ENCODE peak calls at places on chromosomes 3 and 15, in ten cellular contexts. V is heart left ventricle; A is NB4; F is Peyer's patch; I is neural crest cell; J is CD4-positive, alpha-beta T cell; B is astrocyte of the spinal cord; X is endothelial cell; E is cardiac fibroblast; O is endodermal cell. U is an unnamed sample.

GRCh38 chr15:41791970-41792637 is 17.8 kb downstream of the MAPKBP1 start:
- DNase-seq in V (no peak), A (no peak), F (no peak), I (no peak), J (no peak), B (no peak), X (no peak), E (no peak), O (no peak), U (no peak)

GRCh38 chr3:151553873-151554272 is 93.0 kb upstream of the IGSF10 start:
- DNase-seq in V (no peak), A (peak), F (no peak), I (no peak), J (no peak), B (no peak), X (no peak), E (peak), O (no peak), U (peak)

GRCh38 chr3:122943828-122944190 is 83.8 kb downstream of the SEMA5B start:
- DNase-seq in V (no peak), A (no peak), F (no peak), I (no peak), J (no peak), B (no peak), X (no peak), E (no peak), O (peak), U (no peak)

GRCh38 chr3:150168694-150169093 is 198.0 kb upstream of the PFN2 start:
- DNase-seq in V (no peak), A (no peak), F (no peak), I (no peak), J (no peak), B (no peak), X (no peak), E (peak), O (no peak), U (peak)

GRCh38 chr3:126746395-126747177 is 42.5 kb downstream of the CHCHD6 start:
- DNase-seq in V (no peak), A (peak), F (no peak), I (no peak), J (no peak), B (peak), X (no peak), E (peak), O (peak), U (peak)

GRCh38 chr15:59244337-59244736 is 37.7 kb downstream of the LDHAL6B start:
- DNase-seq in V (no peak), A (no peak), F (no peak), I (no peak), J (no peak), B (no peak), X (no peak), E (no peak), O (no peak), U (no peak)

GRCh38 chr3:11810276-11810675 is 36.4 kb downstream of the TAMM41 start:
- DNase-seq in V (no peak), A (no peak), F (no peak), I (no peak), J (no peak), B (peak), X (no peak), E (peak), O (no peak), U (peak)

GRCh38 chr3:160125188-160125587 is 100.0 kb upstream of the C3orf80 start:
- DNase-seq in V (no peak), A (no peak), F (no peak), I (no peak), J (no peak), B (no peak), X (no peak), E (peak), O (no peak), U (peak)

GRCh38 chr15:92714071-92714456 is 58.5 kb upstream of the FAM174B start:
- DNase-seq in V (no peak), A (peak), F (no peak), I (no peak), J (no peak), B (peak), X (peak), E (peak), O (peak), U (peak)

DNA sequence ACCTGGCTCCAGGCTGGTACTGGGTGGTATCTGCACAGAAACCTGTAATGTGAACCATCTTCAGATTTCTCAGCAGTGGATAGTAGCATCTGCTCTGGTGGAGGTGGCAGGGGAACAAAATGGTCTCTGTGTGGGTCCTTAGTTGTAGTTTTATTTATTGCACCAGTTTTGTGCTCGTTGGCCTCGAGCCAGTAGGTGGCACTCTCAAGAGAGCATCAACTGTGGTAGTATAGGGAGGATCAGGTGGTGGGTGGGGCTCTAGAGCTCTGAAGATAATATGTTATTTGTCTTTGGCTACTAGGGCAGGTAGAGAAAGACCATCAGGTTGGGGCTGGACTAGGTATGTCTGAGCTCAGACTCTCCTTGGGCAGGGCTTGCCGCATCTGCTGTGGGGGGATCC is 254.0 kb upstream of the GPR149 start:
- DNase-seq in V (no peak), A (peak), F (no peak), I (no peak), J (no peak), B (no peak), X (no peak), E (no peak), O (peak), U (no peak)
- TF ChIP-seq CTCF in V (no peak), A (no peak), F (no peak), I (peak), J (no peak), B (no peak), X (no peak), E (no peak), O (peak), U (no peak)

DNA sequence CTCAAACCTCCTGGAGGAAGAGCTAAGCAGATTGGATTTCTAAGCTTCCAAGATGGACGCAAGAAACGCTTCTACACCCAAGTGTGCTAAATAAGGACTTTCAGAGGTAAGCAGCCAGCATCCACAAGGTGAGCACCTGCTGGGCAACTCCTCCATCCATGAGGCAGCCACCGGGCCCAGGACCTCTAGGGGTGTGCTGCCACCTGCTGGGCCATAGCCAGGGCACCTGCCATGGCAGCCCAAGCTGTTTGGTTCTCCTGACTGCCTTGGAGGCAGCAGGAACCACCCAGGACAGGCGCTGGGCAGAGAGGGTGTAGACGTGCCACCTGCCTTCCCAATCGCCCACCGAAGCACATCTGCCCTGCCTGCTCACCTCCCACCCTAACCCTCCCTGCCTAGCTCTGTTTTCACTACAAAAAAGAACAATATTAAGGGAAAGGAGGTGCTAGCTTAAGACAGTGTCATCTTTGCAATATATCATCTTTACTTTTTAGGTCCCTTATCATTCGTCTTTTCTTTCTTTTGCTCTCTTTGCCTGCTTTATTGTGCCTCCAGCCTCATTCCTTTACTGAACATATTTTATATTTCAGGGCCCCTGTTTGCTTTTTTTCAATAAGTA is 12.9 kb downstream of the C15orf62 start:
- DNase-seq in V (no peak), A (peak), F (peak), I (peak), J (peak), B (no peak), X (peak), E (no peak), O (peak), U (no peak)
- TF ChIP-seq CTCF in V (peak), A (peak), F (peak), I (peak), J (peak), B (peak), X (peak), E (peak), O (peak), U (peak)

DNA sequence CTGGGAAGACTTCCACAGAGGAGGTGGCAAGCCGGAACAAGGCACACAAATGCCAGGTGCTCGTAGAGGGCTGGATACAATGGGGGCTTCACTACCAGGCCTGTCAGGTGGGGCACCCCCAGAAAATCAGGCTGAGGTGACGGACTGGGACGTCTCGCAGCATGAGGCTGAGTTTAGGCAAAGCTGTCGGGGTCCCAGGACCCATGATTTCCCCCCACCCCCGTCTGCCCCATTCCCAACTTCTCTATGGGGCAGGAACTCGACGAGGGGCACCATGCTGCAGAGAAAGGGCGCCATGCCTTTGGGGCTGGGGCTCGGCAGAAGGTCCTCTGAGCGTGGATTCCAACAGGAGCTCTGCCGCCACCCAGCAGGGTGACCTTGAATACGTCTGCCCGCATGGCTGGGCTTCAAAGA is 65.7 kb upstream of the HES1 start:
- DNase-seq in V (no peak), A (no peak), F (no peak), I (peak), J (no peak), B (no peak), X (no peak), E (no peak), O (no peak), U (no peak)
- TF ChIP-seq CTCF in V (no peak), A (no peak), F (no peak), I (no peak), J (no peak), B (no peak), X (no peak), E (no peak), O (no peak), U (no peak)

GRCh38 chr15:81792646-81793045 is 253.2 kb downstream of the MEX3B start:
- DNase-seq in V (no peak), A (no peak), F (no peak), I (no peak), J (no peak), B (no peak), X (no peak), E (no peak), O (peak), U (no peak)
- TF ChIP-seq CTCF in V (no peak), A (no peak), F (no peak), I (no peak), J (no peak), B (no peak), X (no peak), E (no peak), O (no peak), U (no peak)

GRCh38 chr15:66566963-66567531 is 1.2 kb upstream of the LCTL start:
- DNase-seq in V (peak), A (peak), F (no peak), I (peak), J (peak), B (peak), X (peak), E (peak), O (peak), U (peak)
- TF ChIP-seq CTCF in V (peak), A (peak), F (peak), I (peak), J (peak), B (peak), X (peak), E (peak), O (peak), U (peak)

GRCh38 chr3:161213644-161214043 is 7.5 kb upstream of the NMD3 start:
- DNase-seq in V (no peak), A (no peak), F (no peak), I (no peak), J (no peak), B (no peak), X (no peak), E (no peak), O (no peak), U (no peak)

GRCh38 chr3:161212892-161213291 is 8.2 kb upstream of the NMD3 start:
- DNase-seq in V (no peak), A (no peak), F (no peak), I (no peak), J (no peak), B (peak), X (no peak), E (peak), O (no peak), U (peak)

GRCh38 chr3:161203485-161204098 is 17.5 kb upstream of the NMD3 start:
- DNase-seq in V (no peak), A (no peak), F (no peak), I (no peak), J (no peak), B (no peak), X (no peak), E (no peak), O (no peak), U (no peak)

DNA sequence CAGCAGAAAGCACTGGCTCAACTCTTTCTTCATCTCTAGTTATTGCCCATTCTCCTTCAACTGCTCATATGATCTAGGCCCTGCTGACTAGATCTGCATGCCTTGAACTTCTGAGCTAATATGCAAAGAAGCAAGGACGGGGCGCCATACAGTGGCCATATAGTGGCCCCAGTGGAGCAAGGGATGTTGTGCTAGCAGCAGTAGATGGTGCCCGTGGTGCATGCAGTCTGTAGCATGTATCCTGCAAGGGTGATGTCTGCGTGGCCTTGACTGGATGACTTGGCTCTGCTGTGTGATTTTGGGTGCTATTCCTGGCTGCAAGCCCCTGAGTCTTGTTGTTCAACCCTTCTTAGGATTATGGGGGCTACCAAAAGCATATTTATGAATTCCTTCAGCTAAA is 12.2 kb upstream of the NMD3 start:
- DNase-seq in V (no peak), A (peak), F (no peak), I (no peak), J (no peak), B (no peak), X (no peak), E (no peak), O (peak), U (no peak)
- TF ChIP-seq CTCF in V (no peak), A (no peak), F (no peak), I (no peak), J (no peak), B (no peak), X (no peak), E (no peak), O (no peak), U (no peak)

GRCh38 chr3:63400259-63400860 is 122.3 kb downstream of the SYNPR start:
- DNase-seq in V (no peak), A (no peak), F (no peak), I (no peak), J (no peak), B (peak), X (no peak), E (peak), O (no peak), U (peak)

GRCh38 chr3:63405882-63406281 is 127.8 kb downstream of the SYNPR start:
- DNase-seq in V (no peak), A (no peak), F (no peak), I (no peak), J (no peak), B (no peak), X (no peak), E (no peak), O (no peak), U (no peak)
- TF ChIP-seq CTCF in V (no peak), A (no peak), F (no peak), I (no peak), J (no peak), B (no peak), X (no peak), E (no peak), O (peak), U (no peak)

GRCh38 chr3:119420196-119420595 is 43.2 kb downstream of the TMEM39A start:
- DNase-seq in V (no peak), A (no peak), F (no peak), I (no peak), J (no peak), B (no peak), X (peak), E (no peak), O (peak), U (no peak)
- TF ChIP-seq CTCF in V (no peak), A (no peak), F (no peak), I (peak), J (no peak), B (peak), X (no peak), E (no peak), O (peak), U (peak)

GRCh38 chr3:10778492-10779292 is 37.3 kb upstream of the SLC6A11 start:
- DNase-seq in V (no peak), A (no peak), F (no peak), I (no peak), J (no peak), B (no peak), X (no peak), E (no peak), O (peak), U (no peak)
- TF ChIP-seq CTCF in V (no peak), A (no peak), F (no peak), I (no peak), J (no peak), B (no peak), X (no peak), E (no peak), O (peak), U (no peak)

GRCh38 chr3:186255703-186256331 is 106.2 kb downstream of the DGKG start:
- DNase-seq in V (no peak), A (peak), F (no peak), I (no peak), J (no peak), B (no peak), X (peak), E (no peak), O (peak), U (no peak)
- TF ChIP-seq CTCF in V (no peak), A (peak), F (no peak), I (peak), J (no peak), B (peak), X (peak), E (no peak), O (peak), U (no peak)